ENCODE peak calls at places on chromosomes 11 and 22, in nine cellular contexts. P is esophagus squamous epithelium, G is pancreas, D is MM.1S, N is spleen, W is mammary epithelial cell, M is fibroblast of lung, K is suprapubic skin, S is left ventricle myocardium inferior. R is an unnamed sample.

GRCh38 chr22:20015187-20015625 is 1.4 kb downstream of the ARVCF start:
- DNase-seq in M (no peak), S (no peak), D (no peak), W (no peak), K (no peak), P (no peak), N (peak; percentile 62), G (no peak), R (no peak)

GRCh38 chr11:1792461-1792860 is 28.7 kb upstream of the CTSD start:
- DNase-seq in M (no peak), S (no peak), K (no peak), W (no peak), P (no peak), G (no peak), D (no peak), N (no peak), R (no peak)

GRCh38 chr11:19394525-19395016 is 153.8 kb upstream of the E2F8 start:
- DNase-seq in G (no peak), W (no peak), S (no peak), M (no peak), P (no peak), D (no peak), N (no peak), K (no peak), R (no peak)

GRCh38 chr11:113273720-113274119 is 40.7 kb upstream of the TTC12 start:
- DNase-seq in G (no peak), W (no peak), N (no peak), D (no peak), S (no peak), K (no peak), P (no peak), M (no peak), R (no peak)

GRCh38 chr11:85768473-85769146 is 42.3 kb downstream of the SYTL2 start:
- DNase-seq in W (no peak), P (no peak), N (no peak), S (no peak), G (no peak), K (no peak), M (no peak), D (no peak), R (no peak)

GRCh38 chr22:31130873-31131272 is 8.1 kb downstream of the INPP5J start:
- DNase-seq in K (no peak), P (no peak), N (peak; percentile 39), D (no peak), W (no peak), M (no peak), G (peak; percentile 52), S (no peak), R (no peak)

GRCh38 chr11:27362749-27363575 is at the start of gene CCDC34:
- DNase-seq in W (peak; percentile 92), N (peak; percentile 96), D (peak; percentile 97), K (peak; percentile 92), S (peak; percentile 90), M (peak; percentile 93), P (peak; percentile 50), G (peak; percentile 90), R (peak; percentile 87)

GRCh38 chr11:7046474-7046873 is 26.2 kb downstream of the NLRP14 start:
- DNase-seq in K (no peak), S (no peak), N (no peak), M (peak; percentile 71), W (peak; percentile 7), G (no peak), D (no peak), P (no peak), R (no peak)

GRCh38 chr11:68684385-68685356 is at the start of gene GAL:
- DNase-seq in S (no peak), M (no peak), D (no peak), N (no peak), W (no peak), K (no peak), G (no peak), P (no peak), R (no peak)

GRCh38 chr11:83727251-83727650 is 441.1 kb upstream of the CCDC90B start:
- DNase-seq in S (no peak), G (peak; percentile 64), W (no peak), D (no peak), N (no peak), M (no peak), P (no peak), K (no peak), R (no peak)

GRCh38 chr11:2913029-2913431 is 16.2 kb downstream of the PHLDA2 start:
- DNase-seq in P (no peak), G (peak; percentile 62), W (no peak), N (no peak), D (no peak), K (no peak), M (peak; percentile 58), S (no peak), R (no peak)

GRCh38 chr22:27879923-27880322 is 39.1 kb downstream of the PITPNB start:
- DNase-seq in K (no peak), D (peak; percentile 39), N (no peak), W (peak; percentile 30), S (no peak), M (peak; percentile 49), P (no peak), G (no peak), R (no peak)

DNA sequence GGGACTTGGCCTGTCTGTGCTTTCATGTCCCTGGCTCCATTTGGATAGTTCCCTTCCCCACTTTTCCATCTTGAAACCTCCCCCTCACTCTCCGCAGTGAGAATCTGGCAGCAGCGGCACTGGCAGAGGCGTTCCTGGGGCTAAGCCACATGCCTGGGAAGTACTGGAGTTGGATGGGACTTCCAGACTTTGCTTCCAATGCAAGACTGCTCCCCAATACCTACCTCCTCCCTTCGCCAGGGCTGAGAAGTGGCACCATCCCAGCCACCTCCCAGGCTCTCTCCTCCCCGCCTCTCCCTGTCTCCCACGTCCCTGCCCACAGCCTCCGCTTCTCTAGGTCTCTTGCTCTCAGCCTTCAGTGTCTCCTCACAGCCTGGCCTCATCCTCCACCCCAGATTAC is 16.6 kb downstream of the TST start:
- DNase-seq in S (no peak), M (no peak), W (no peak), K (no peak), D (no peak), N (no peak), G (no peak), P (no peak), R (no peak)
- TF ChIP-seq CTCF in S (no peak), M (no peak), W (no peak), K (no peak), D (no peak), N (no peak), G (no peak), P (no peak), R (no peak)

GRCh38 chr11:70204466-70204799 is 1.3 kb downstream of the FADD start:
- DNase-seq in G (no peak), K (no peak), M (no peak), W (no peak), P (no peak), S (no peak), N (no peak), D (no peak), R (no peak)

GRCh38 chr11:70206226-70206785 is 3.2 kb downstream of the FADD start:
- DNase-seq in K (no peak), D (no peak), G (no peak), M (no peak), N (peak; percentile 73), S (no peak), W (no peak), P (no peak), R (no peak)

GRCh38 chr11:70205766-70206165 is 2.7 kb downstream of the FADD start:
- DNase-seq in M (no peak), N (peak; percentile 67), G (no peak), W (no peak), P (no peak), K (no peak), D (no peak), S (no peak), R (no peak)

GRCh38 chr11:70203749-70204465 is 811 bp downstream of the FADD start:
- DNase-seq in D (peak; percentile 79), K (peak; percentile 84), N (peak; percentile 85), M (peak; percentile 87), G (peak; percentile 65), P (peak; percentile 21), W (peak; percentile 90), S (no peak), R (peak; percentile 67)

GRCh38 chr11:70205049-70205725 is 2.1 kb downstream of the FADD start:
- DNase-seq in W (no peak), P (no peak), G (no peak), S (no peak), D (no peak), M (peak; percentile 36), N (peak; percentile 67), K (no peak), R (no peak)
- H3K4me3 ChIP-seq in W (no peak overlapping the region), P (no peak overlapping the region), G (no peak overlapping the region), S (peak overlapping the region; percentile 100), D (no peak overlapping the region), M (peak overlapping the region; percentile 96), N (peak overlapping the region; percentile 92), K (peak overlapping the region; percentile 98), R (no peak overlapping the region)

GRCh38 chr11:121422675-121423074 is 29.4 kb upstream of the SORL1 start:
- DNase-seq in K (no peak), W (no peak), S (no peak), N (no peak), D (peak; percentile 6), M (no peak), P (no peak), G (no peak), R (no peak)
- H3K4me1 ChIP-seq in K (peaks cover 31% of the 10 kb centered on the region), W (no peaks in the 10 kb centered on the region), S (peaks cover 25% of the 10 kb centered on the region), N (peaks cover 26% of the 10 kb centered on the region), D (peaks cover 17% of the 10 kb centered on the region), M (no peaks in the 10 kb centered on the region), P (peaks cover 19% of the 10 kb centered on the region), G (no peaks in the 10 kb centered on the region), R (no peaks in the 10 kb centered on the region)

GRCh38 chr11:36304349-36304748 is 8.3 kb downstream of the PRR5L start:
- DNase-seq in G (no peak), N (no peak), M (no peak), P (no peak), D (no peak), S (no peak), W (no peak), K (no peak), R (no peak)

GRCh38 chr11:36308577-36308976 is 12.5 kb downstream of the PRR5L start:
- DNase-seq in G (no peak), M (peak; percentile 49), K (no peak), W (peak; percentile 62), P (no peak), D (no peak), S (no peak), N (no peak), R (no peak)

GRCh38 chr11:36305047-36305446 is 9.0 kb downstream of the PRR5L start:
- DNase-seq in G (no peak), D (no peak), K (no peak), N (no peak), P (no peak), W (no peak), M (no peak), S (no peak), R (no peak)

GRCh38 chr11:36309779-36310178 is 13.7 kb downstream of the PRR5L start:
- DNase-seq in D (no peak), N (no peak), K (no peak), S (no peak), P (peak; percentile 10), M (no peak), W (no peak), G (no peak), R (no peak)

DNA sequence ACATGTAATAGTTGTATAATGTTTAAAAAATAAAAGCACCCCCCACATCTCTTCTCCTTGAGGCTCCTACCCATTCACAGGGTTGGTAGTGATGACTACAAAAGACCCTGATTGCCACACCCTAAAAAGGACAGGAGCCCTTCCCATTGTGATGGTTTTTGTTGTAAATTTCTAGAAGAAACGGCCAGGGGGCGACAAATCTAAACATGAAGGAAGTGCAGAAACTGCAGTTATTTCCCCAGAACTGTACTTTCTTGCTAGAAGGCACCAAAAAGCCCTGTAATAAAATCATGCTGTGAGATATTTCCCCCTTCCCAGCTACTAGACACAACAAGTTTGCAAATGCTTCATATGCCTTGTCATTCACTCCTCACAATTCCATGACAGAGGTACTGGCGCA is 10.8 kb downstream of the PRR5L start:
- DNase-seq in K (no peak), G (no peak), P (no peak), S (no peak), D (peak; percentile 49), M (peak; percentile 53), N (no peak), W (no peak), R (no peak)
- TF ChIP-seq CTCF in K (no peak), G (no peak), P (no peak), S (peak; percentile 27), D (peak; percentile 60), M (peak; percentile 60), N (peak; percentile 52), W (peak; percentile 28), R (no peak)